ENCODE peak calls at places on chromosome 5, in five cellular contexts. S is stimulated activated CD8-positive, alpha-beta memory T cell treated with anti-CD3 and anti-CD28 coated beads, Interleukin-4, amount 100 ng/mL, for 1 hour; F is psoas muscle; E is endothelial cell; U is NCI-H1048. I is an unnamed sample.

GRCh38 chr5:6862306-6862705 is 149.1 kb downstream of the TENT4A start:
- DNase-seq in E (no peak), F (no peak), U (no peak), S (no peak), I (no peak)

GRCh38 chr5:59744531-59744992 is 149.0 kb downstream of the PDE4D start:
- DNase-seq in E (no peak), S (no peak), U (no peak), F (no peak), I (no peak)

GRCh38 chr5:151384106-151384505 is 36.7 kb upstream of the SLC36A2 start:
- DNase-seq in F (no peak), S (no peak), U (no peak), E (no peak), I (no peak)

GRCh38 chr5:7754997-7755596 is 95.8 kb downstream of the CFAP90 start:
- DNase-seq in S (no peak), E (peak; percentile 85), F (peak; percentile 81), U (peak; percentile 4), I (peak; percentile 72)

GRCh38 chr5:38793099-38793498 is 52.7 kb upstream of the OSMR start:
- DNase-seq in S (no peak), U (no peak), E (no peak), F (no peak), I (no peak)

GRCh38 chr5:98941131-98941883 is 12.5 kb upstream of the CHD1 start:
- DNase-seq in E (no peak), S (no peak), F (no peak), U (no peak), I (no peak)

GRCh38 chr5:89276566-89277305 is 393.8 kb upstream of the MEF2C start:
- DNase-seq in E (no peak), F (no peak), S (no peak), U (no peak), I (no peak)

GRCh38 chr5:157370967-157371366 is 89.0 kb upstream of the NIPAL4 start:
- DNase-seq in U (no peak), S (no peak), E (no peak), F (no peak), I (peak; percentile 67)

GRCh38 chr5:1749346-1750124 is 50.1 kb downstream of the MRPL36 start:
- DNase-seq in E (no peak), S (no peak), U (no peak), F (no peak), I (no peak)

GRCh38 chr5:137215261-137215660 is 283.9 kb downstream of the SPOCK1 start:
- DNase-seq in F (no peak), U (no peak), S (no peak), E (no peak), I (no peak)

GRCh38 chr5:180718810-180719453 is 20.9 kb downstream of the OR2Y1 start:
- DNase-seq in F (no peak), S (no peak), E (peak; percentile 52), U (no peak), I (peak; percentile 42)

GRCh38 chr5:179553875-179554274 is 3.5 kb downstream of the RUFY1 start:
- DNase-seq in F (no peak), E (no peak), S (no peak), U (no peak), I (no peak)

GRCh38 chr5:142353093-142353472 is 28.3 kb upstream of the SPRY4 start:
- DNase-seq in E (no peak), U (no peak), S (no peak), F (no peak), I (no peak)

GRCh38 chr5:136133416-136134383 is 1.1 kb downstream of the SMAD5 start:
- DNase-seq in U (no peak), F (peak; percentile 60), S (no peak), E (peak; percentile 18), I (peak; percentile 33)

GRCh38 chr5:140043508-140043872 is 391 bp upstream of the NRG2 start:
- DNase-seq in S (no peak), E (peak; percentile 12), F (no peak), U (no peak), I (peak; percentile 74)

GRCh38 chr5:77209495-77210090 is 887 bp upstream of the PDE8B start:
- DNase-seq in U (no peak), F (no peak), S (no peak), E (no peak), I (no peak)

GRCh38 chr5:141855265-141856029 is 22.8 kb downstream of the PCDH1 start:
- DNase-seq in U (no peak), E (no peak), F (peak; percentile 68), S (no peak), I (no peak)

GRCh38 chr5:4879693-4880303 is 260.3 kb upstream of the ADAMTS16 start:
- DNase-seq in U (no peak), S (no peak), E (peak; percentile 93), F (peak; percentile 81), I (peak; percentile 84)

GRCh38 chr5:89241186-89241585 is 358.2 kb upstream of the MEF2C start:
- DNase-seq in E (no peak), S (no peak), U (no peak), F (no peak), I (no peak)

GRCh38 chr5:1256776-1257175 is 31.6 kb downstream of the SLC6A18 start:
- DNase-seq in F (no peak), U (no peak), E (no peak), S (no peak), I (no peak)

GRCh38 chr5:71533614-71534013 is 53.5 kb upstream of the MCCC2 start:
- DNase-seq in S (no peak), U (no peak), E (no peak), F (no peak), I (no peak)